ENCODE peak calls at places on chromosomes 4 and X, in six cellular contexts. Z is germinal center, Y is mammary epithelial cell, X is HS-5, A is GM10248, D is NCI-H1105 treated with DMSO at 0.1 percent for 48 hours. E is an unnamed sample.
A peak's percentile ranks its signal among the peaks of the same experiment; 100 is the strongest.

GRCh38 chrX:9340619-9341304 is 124.1 kb upstream of the TBL1X start:
- DNase-seq in Z (peak; percentile 24), Y (no peak), X (no peak), A (peak; percentile 30), D (no peak), E (no peak)

GRCh38 chr4:55184600-55185523 is 59.5 kb upstream of the KDR start:
- DNase-seq in Z (no peak), Y (no peak), X (peak; percentile 23), A (peak; percentile 16), D (peak; percentile 5), E (no peak)

GRCh38 chr4:41095973-41096372 is 118.4 kb downstream of the APBB2 start:
- DNase-seq in Z (no peak), Y (peak; percentile 86), X (peak; percentile 9), A (no peak), D (no peak), E (no peak)

GRCh38 chr4:114358901-114359300 is 239.7 kb upstream of the UGT8 start:
- DNase-seq in Z (no peak), Y (peak; percentile 20), X (no peak), A (no peak), D (no peak), E (no peak)

GRCh38 chr4:3346146-3346545 is 53.3 kb downstream of the RGS12 start:
- DNase-seq in Z (peak; percentile 77), Y (peak; percentile 66), X (peak; percentile 62), A (peak; percentile 82), D (no peak), E (no peak)

GRCh38 chr4:8731364-8731763 is 138.8 kb downstream of the CPZ start:
- DNase-seq in Z (no peak), Y (no peak), X (no peak), A (no peak), D (no peak), E (no peak)

GRCh38 chrX:117977521-117977920 is 139.1 kb downstream of the KLHL13 start:
- DNase-seq in Z (no peak), Y (no peak), X (no peak), A (no peak), D (no peak), E (no peak)

GRCh38 chr4:106584590-106584989 is 216.0 kb upstream of the GIMD1 start:
- DNase-seq in Z (no peak), Y (no peak), X (peak; percentile 43), A (no peak), D (no peak), E (no peak)

GRCh38 chr4:182216005-182216404 is 27.2 kb upstream of the TENM3 start:
- DNase-seq in Z (no peak), Y (no peak), X (no peak), A (no peak), D (no peak), E (no peak)

GRCh38 chr4:68176500-68176899 is 46.8 kb upstream of the TMPRSS11F start:
- DNase-seq in Z (no peak), Y (no peak), X (no peak), A (no peak), D (no peak), E (no peak)

GRCh38 chrX:104972737-104973136 is 247.8 kb downstream of the TEX13A start:
- DNase-seq in Z (no peak), Y (peak; percentile 29), X (no peak), A (no peak), D (no peak), E (peak; percentile 25)

GRCh38 chr4:75736862-75737261 is 12.5 kb downstream of the USO1 start:
- DNase-seq in Z (no peak), Y (no peak), X (no peak), A (no peak), D (no peak), E (no peak)